ENCODE peak calls at places on chromosomes 2 and 18, in four cellular contexts. R, L, J and Q are unnamed samples.
A peak's percentile ranks its signal among the peaks of the same experiment; 100 is the strongest.

GRCh38 chr2:128109243-128109642 is 18.2 kb downstream of the UGGT1 start:
- DNase-seq in J (no peak), R (no peak), L (no peak), Q (no peak)

GRCh38 chr18:74550886-74551285 is 16.6 kb downstream of the CNDP1 start:
- DNase-seq in J (no peak), L (no peak), R (no peak), Q (no peak)

GRCh38 chr2:169507698-169508097 is 1.8 kb upstream of the KLHL41 start:
- DNase-seq in J (no peak), R (peak; percentile 55), L (no peak), Q (peak; percentile 72)

GRCh38 chr2:38535745-38536506 is 66.8 kb downstream of the HNRNPLL start:
- DNase-seq in J (no peak), R (no peak), L (peak; percentile 37), Q (peak; percentile 77)

GRCh38 chr2:128279786-128280701 is 38.6 kb downstream of the HS6ST1 start:
- DNase-seq in L (no peak), R (no peak), J (no peak), Q (no peak)

GRCh38 chr2:1047485-1047884 is 96.8 kb downstream of the SNTG2 start:
- DNase-seq in R (peak; percentile 11), L (no peak), J (no peak), Q (no peak)

GRCh38 chr2:226115102-226115831 is 684.4 kb downstream of the IRS1 start:
- DNase-seq in J (no peak), R (peak; percentile 99), L (peak; percentile 99), Q (peak; percentile 92)

GRCh38 chr2:191366199-191366598 is 121.0 kb downstream of the MYO1B start:
- DNase-seq in R (peak; percentile 87), L (no peak), J (no peak), Q (no peak)

GRCh38 chr2:226352941-226353558 is 446.6 kb downstream of the IRS1 start:
- DNase-seq in R (no peak), J (no peak), L (no peak), Q (no peak)

GRCh38 chr2:74440378-74441110 is 1.2 kb downstream of the RTKN start:
- DNase-seq in L (peak; percentile 80), J (no peak), R (peak; percentile 64), Q (peak; percentile 96)

GRCh38 chr2:151819920-151820319 is 8.3 kb downstream of the ARL5A start:
- DNase-seq in R (no peak), J (no peak), L (no peak), Q (no peak)

GRCh38 chr2:48113767-48114166 is 207.5 kb upstream of the FBXO11 start:
- DNase-seq in R (no peak), L (no peak), J (no peak), Q (no peak)

GRCh38 chr2:58923869-58924268 is 682.7 kb upstream of the FANCL start:
- DNase-seq in L (no peak), R (peak; percentile 93), J (no peak), Q (no peak)

GRCh38 chr2:105741617-105742016 is 3.1 kb upstream of the NCK2 start:
- DNase-seq in R (no peak), L (no peak), J (no peak), Q (no peak)

GRCh38 chr2:144682248-144682647 is 162.3 kb upstream of the ZEB2 start:
- DNase-seq in R (no peak), L (no peak), J (no peak), Q (no peak)

GRCh38 chr2:70947556-70948184 is 12.0 kb downstream of the ATP6V1B1 start:
- DNase-seq in J (no peak), L (peak; percentile 23), R (peak; percentile 55), Q (no peak)

DNA sequence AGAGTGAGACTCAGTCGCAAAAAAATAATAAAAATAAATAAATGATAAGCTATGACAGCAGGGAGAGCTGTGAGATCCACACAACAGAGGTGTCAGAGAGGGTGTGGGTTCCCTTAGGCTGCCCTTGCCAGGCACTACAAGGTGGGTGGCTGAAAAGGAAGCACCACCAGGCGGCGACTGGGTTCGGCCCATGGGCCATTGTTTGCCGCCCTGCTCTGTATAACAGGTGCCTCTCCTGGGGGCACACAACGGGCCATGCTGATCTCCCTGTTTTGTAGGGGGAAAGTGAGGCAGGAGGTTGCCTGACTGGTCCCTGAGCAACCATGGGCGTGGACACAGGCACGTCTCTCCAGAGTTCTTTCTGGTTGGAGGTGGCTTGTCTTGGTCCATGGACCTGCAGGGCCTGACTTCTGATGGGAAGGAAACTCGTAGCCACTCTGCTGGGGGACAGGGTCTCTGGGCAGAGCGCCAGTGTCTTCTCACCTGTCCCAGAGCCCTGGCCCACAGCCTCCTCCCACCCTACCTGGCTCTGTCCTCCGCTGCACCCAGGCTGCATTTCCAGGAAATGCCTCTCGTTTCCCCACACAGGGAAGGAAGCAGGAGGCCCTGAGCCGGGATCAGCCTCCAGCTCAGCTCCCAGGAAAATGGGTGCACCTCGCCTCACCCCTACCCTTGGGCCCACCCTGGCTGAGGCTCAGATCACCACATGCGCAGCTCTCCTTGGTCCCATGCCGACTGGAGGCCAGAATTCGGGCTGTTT is 109.6 kb upstream of the ODC1 start:
- DNase-seq in J (no peak), L (no peak), R (no peak), Q (no peak)
- TF ChIP-seq CTCF in J (no peak), L (no peak), R (no peak), Q (no peak)

GRCh38 chr2:163374282-163374681 is 361.5 kb downstream of the FIGN start:
- DNase-seq in R (no peak), L (no peak), J (no peak), Q (no peak)
- H3K27ac ChIP-seq in R (no peak overlapping the region), L (no peak overlapping the region), J (no peak overlapping the region), Q (no peak overlapping the region)

DNA sequence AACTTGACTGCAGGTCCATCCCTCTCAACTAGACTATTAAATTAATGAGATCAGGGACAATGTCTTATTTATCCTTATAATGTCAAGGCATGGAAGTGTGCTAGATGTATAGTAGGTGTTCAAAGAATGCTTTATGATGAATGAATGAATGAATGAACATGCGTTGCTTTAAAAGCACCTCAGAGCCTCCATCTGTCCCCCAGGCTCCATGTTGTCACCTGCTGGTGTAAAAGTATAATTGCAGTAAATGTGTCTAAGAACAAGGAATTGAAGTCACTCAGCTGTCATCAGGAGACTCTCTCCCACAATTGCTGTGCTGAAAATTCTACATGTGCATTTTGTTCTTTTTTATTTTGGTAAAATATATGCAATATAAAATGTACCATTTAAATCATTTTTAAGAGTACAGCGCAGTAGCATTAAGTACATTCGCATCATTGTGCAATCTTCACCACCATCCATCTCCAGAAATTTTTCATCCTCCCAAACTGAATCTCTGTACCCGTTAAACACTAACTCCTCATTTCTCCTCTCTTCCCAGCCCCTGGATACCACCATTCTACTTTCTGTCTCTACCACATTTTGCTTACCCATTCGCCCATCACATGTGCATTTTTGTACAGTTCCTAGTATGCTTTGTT is 52.6 kb downstream of the GNAL start:
- DNase-seq in J (no peak), R (no peak), L (peak; percentile 23), Q (peak; percentile 35)
- TF ChIP-seq CTCF in J (peak; percentile 17), R (peak; percentile 31), L (peak; percentile 31), Q (peak; percentile 59)

GRCh38 chr2:224584111-224584764 is 925 bp downstream of the CUL3 start:
- DNase-seq in R (peak; percentile 40), J (no peak), L (no peak), Q (peak; percentile 10)
- H3K27ac ChIP-seq in R (peak overlapping the region; percentile 89), J (peak overlapping the region; percentile 95), L (peak overlapping the region; percentile 92), Q (peak overlapping the region; percentile 94)

GRCh38 chr2:166897666-166898065 is 9.4 kb downstream of the XIRP2 start:
- DNase-seq in L (no peak), R (no peak), J (no peak), Q (no peak)
- TF ChIP-seq CTCF in L (no peak), R (no peak), J (no peak), Q (no peak)

DNA sequence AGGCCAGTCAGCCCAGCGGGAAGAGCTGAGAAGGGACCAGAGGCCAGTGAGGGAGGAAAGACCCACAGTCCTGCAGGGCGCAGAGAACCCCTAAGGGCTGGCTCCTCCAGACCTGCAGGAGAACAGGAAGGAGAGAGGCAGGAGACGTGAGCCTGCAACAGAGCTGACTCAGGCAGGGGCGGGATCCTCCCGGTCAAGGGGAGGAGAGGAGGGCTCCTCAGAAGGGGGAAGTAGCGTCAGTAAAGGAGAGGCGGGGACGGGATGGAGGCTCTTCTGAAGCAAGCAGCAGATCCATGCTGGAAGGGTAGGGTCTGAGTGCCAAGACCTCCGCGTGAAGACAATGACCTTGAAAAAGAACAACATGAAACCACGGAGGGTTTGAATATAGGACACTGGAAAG is 50.8 kb downstream of the TRABD2A start:
- DNase-seq in R (no peak), L (no peak), J (no peak), Q (peak; percentile 7)
- H3K27ac ChIP-seq in R (no peak overlapping the region), L (no peak overlapping the region), J (no peak overlapping the region), Q (no peak overlapping the region)